ENCODE peak calls at places on chromosome 7, in ten cellular contexts. One of them, this sample, is unnamed.

GRCh38 chr7:22352812-22353340 is 4.1 kb downstream of the RAPGEF5 start:
- DNase-seq in activated CD4-positive, CD25-positive, alpha-beta regulatory T cell: no peak
- DNase-seq in activated T-cell treated with anti-CD3 and anti-CD28 coated beads for 1 hour: no peak
- DNase-seq in fibroblast of mammary gland: no peak
- DNase-seq in NCI-H1417: no peak
- DNase-seq in uterus: no peak
- DNase-seq in EL: no peak
- DNase-seq in activated naive CD4-positive, alpha-beta T cell treated with anti-CD3 and anti-CD28 coated beads for 36 hours: no peak
- DNase-seq in Right ventricle myocardium superior: no peak
- DNase-seq in stimulated activated CD4-positive, alpha-beta T cell treated with anti-CD3 and anti-CD28 coated beads, Interleukin-4, amount 100 ng/mL, for 4 hours: no peak
- DNase-seq in this sample: no peak

GRCh38 chr7:158098125-158099030 is 489.2 kb downstream of the PTPRN2 start:
- DNase-seq in activated CD4-positive, CD25-positive, alpha-beta regulatory T cell: no peak
- DNase-seq in activated T-cell treated with anti-CD3 and anti-CD28 coated beads for 1 hour: no peak
- DNase-seq in fibroblast of mammary gland: no peak
- DNase-seq in NCI-H1417: no peak
- DNase-seq in uterus: no peak
- DNase-seq in EL: no peak
- DNase-seq in activated naive CD4-positive, alpha-beta T cell treated with anti-CD3 and anti-CD28 coated beads for 36 hours: no peak
- DNase-seq in Right ventricle myocardium superior: peak; percentile 37
- DNase-seq in stimulated activated CD4-positive, alpha-beta T cell treated with anti-CD3 and anti-CD28 coated beads, Interleukin-4, amount 100 ng/mL, for 4 hours: no peak
- DNase-seq in this sample: no peak

GRCh38 chr7:151107882-151108281 is 21.6 kb downstream of the AGAP3 start:
- DNase-seq in activated CD4-positive, CD25-positive, alpha-beta regulatory T cell: no peak
- DNase-seq in activated T-cell treated with anti-CD3 and anti-CD28 coated beads for 1 hour: no peak
- DNase-seq in fibroblast of mammary gland: no peak
- DNase-seq in NCI-H1417: no peak
- DNase-seq in uterus: no peak
- DNase-seq in EL: no peak
- DNase-seq in activated naive CD4-positive, alpha-beta T cell treated with anti-CD3 and anti-CD28 coated beads for 36 hours: no peak
- DNase-seq in Right ventricle myocardium superior: no peak
- DNase-seq in stimulated activated CD4-positive, alpha-beta T cell treated with anti-CD3 and anti-CD28 coated beads, Interleukin-4, amount 100 ng/mL, for 4 hours: no peak
- DNase-seq in this sample: no peak

GRCh38 chr7:113367187-113367586 is 248.8 kb upstream of the SMIM30 start:
- DNase-seq in activated CD4-positive, CD25-positive, alpha-beta regulatory T cell: no peak
- DNase-seq in activated T-cell treated with anti-CD3 and anti-CD28 coated beads for 1 hour: no peak
- DNase-seq in fibroblast of mammary gland: peak; percentile 26
- DNase-seq in NCI-H1417: no peak
- DNase-seq in uterus: no peak
- DNase-seq in EL: no peak
- DNase-seq in activated naive CD4-positive, alpha-beta T cell treated with anti-CD3 and anti-CD28 coated beads for 36 hours: no peak
- DNase-seq in Right ventricle myocardium superior: no peak
- DNase-seq in stimulated activated CD4-positive, alpha-beta T cell treated with anti-CD3 and anti-CD28 coated beads, Interleukin-4, amount 100 ng/mL, for 4 hours: no peak
- DNase-seq in this sample: no peak

GRCh38 chr7:48084727-48085432 is 4.2 kb upstream of the UPP1 start:
- DNase-seq in activated CD4-positive, CD25-positive, alpha-beta regulatory T cell: peak; percentile 48
- DNase-seq in activated T-cell treated with anti-CD3 and anti-CD28 coated beads for 1 hour: peak; percentile 50
- DNase-seq in fibroblast of mammary gland: peak; percentile 99
- DNase-seq in NCI-H1417: no peak
- DNase-seq in uterus: peak; percentile 76
- DNase-seq in EL: peak; percentile 99
- DNase-seq in activated naive CD4-positive, alpha-beta T cell treated with anti-CD3 and anti-CD28 coated beads for 36 hours: peak; percentile 90
- DNase-seq in Right ventricle myocardium superior: peak; percentile 65
- DNase-seq in stimulated activated CD4-positive, alpha-beta T cell treated with anti-CD3 and anti-CD28 coated beads, Interleukin-4, amount 100 ng/mL, for 4 hours: peak; percentile 45
- DNase-seq in this sample: peak; percentile 96

GRCh38 chr7:44665531-44666213 is 59.2 kb downstream of the OGDH start:
- DNase-seq in activated CD4-positive, CD25-positive, alpha-beta regulatory T cell: no peak
- DNase-seq in activated T-cell treated with anti-CD3 and anti-CD28 coated beads for 1 hour: no peak
- DNase-seq in fibroblast of mammary gland: peak; percentile 79
- DNase-seq in NCI-H1417: no peak
- DNase-seq in uterus: no peak
- DNase-seq in EL: peak; percentile 24
- DNase-seq in activated naive CD4-positive, alpha-beta T cell treated with anti-CD3 and anti-CD28 coated beads for 36 hours: no peak
- DNase-seq in Right ventricle myocardium superior: no peak
- DNase-seq in stimulated activated CD4-positive, alpha-beta T cell treated with anti-CD3 and anti-CD28 coated beads, Interleukin-4, amount 100 ng/mL, for 4 hours: no peak
- DNase-seq in this sample: peak; percentile 65

GRCh38 chr7:31020652-31021051 is 31.5 kb upstream of the ADCYAP1R1 start:
- DNase-seq in activated CD4-positive, CD25-positive, alpha-beta regulatory T cell: no peak
- DNase-seq in activated T-cell treated with anti-CD3 and anti-CD28 coated beads for 1 hour: no peak
- DNase-seq in fibroblast of mammary gland: no peak
- DNase-seq in NCI-H1417: no peak
- DNase-seq in uterus: no peak
- DNase-seq in EL: no peak
- DNase-seq in activated naive CD4-positive, alpha-beta T cell treated with anti-CD3 and anti-CD28 coated beads for 36 hours: no peak
- DNase-seq in Right ventricle myocardium superior: no peak
- DNase-seq in stimulated activated CD4-positive, alpha-beta T cell treated with anti-CD3 and anti-CD28 coated beads, Interleukin-4, amount 100 ng/mL, for 4 hours: no peak
- DNase-seq in this sample: no peak

GRCh38 chr7:121960678-121961461 is 87.9 kb downstream of the PTPRZ1 start:
- DNase-seq in activated CD4-positive, CD25-positive, alpha-beta regulatory T cell: no peak
- DNase-seq in activated T-cell treated with anti-CD3 and anti-CD28 coated beads for 1 hour: no peak
- DNase-seq in fibroblast of mammary gland: peak; percentile 84
- DNase-seq in NCI-H1417: peak; percentile 65
- DNase-seq in uterus: no peak
- DNase-seq in EL: peak; percentile 90
- DNase-seq in activated naive CD4-positive, alpha-beta T cell treated with anti-CD3 and anti-CD28 coated beads for 36 hours: no peak
- DNase-seq in Right ventricle myocardium superior: no peak
- DNase-seq in stimulated activated CD4-positive, alpha-beta T cell treated with anti-CD3 and anti-CD28 coated beads, Interleukin-4, amount 100 ng/mL, for 4 hours: no peak
- DNase-seq in this sample: peak; percentile 63

GRCh38 chr7:41010418-41010817 is 692.5 kb downstream of the INHBA start:
- DNase-seq in activated CD4-positive, CD25-positive, alpha-beta regulatory T cell: no peak
- DNase-seq in activated T-cell treated with anti-CD3 and anti-CD28 coated beads for 1 hour: no peak
- DNase-seq in fibroblast of mammary gland: peak; percentile 49
- DNase-seq in NCI-H1417: no peak
- DNase-seq in uterus: no peak
- DNase-seq in EL: no peak
- DNase-seq in activated naive CD4-positive, alpha-beta T cell treated with anti-CD3 and anti-CD28 coated beads for 36 hours: no peak
- DNase-seq in Right ventricle myocardium superior: no peak
- DNase-seq in stimulated activated CD4-positive, alpha-beta T cell treated with anti-CD3 and anti-CD28 coated beads, Interleukin-4, amount 100 ng/mL, for 4 hours: no peak
- DNase-seq in this sample: peak; percentile 95

GRCh38 chr7:103117465-103117864 is 31.4 kb downstream of the NAPEPLD start:
- DNase-seq in activated CD4-positive, CD25-positive, alpha-beta regulatory T cell: no peak
- DNase-seq in activated T-cell treated with anti-CD3 and anti-CD28 coated beads for 1 hour: no peak
- DNase-seq in fibroblast of mammary gland: no peak
- DNase-seq in NCI-H1417: no peak
- DNase-seq in uterus: no peak
- DNase-seq in EL: no peak
- DNase-seq in activated naive CD4-positive, alpha-beta T cell treated with anti-CD3 and anti-CD28 coated beads for 36 hours: no peak
- DNase-seq in Right ventricle myocardium superior: no peak
- DNase-seq in stimulated activated CD4-positive, alpha-beta T cell treated with anti-CD3 and anti-CD28 coated beads, Interleukin-4, amount 100 ng/mL, for 4 hours: no peak
- DNase-seq in this sample: no peak

This sample was measured in fibroblast of gingiva.